ENCODE peak calls at places on chromosomes 4 and X, in five cellular contexts. One of them, this sample, is unnamed.

GRCh38 chr4:74549936-74550335 is 105.0 kb downstream of the AREG start:
- DNase-seq in psoas muscle: no peak
- DNase-seq in heart left ventricle: no peak
- DNase-seq in WTC11: no peak
- DNase-seq in B cell: no peak
- DNase-seq in this sample: no peak

GRCh38 chr4:114180481-114180880 is 201.0 kb upstream of the ARSJ start:
- DNase-seq in psoas muscle: no peak
- DNase-seq in heart left ventricle: no peak
- DNase-seq in WTC11: peak; percentile 70
- DNase-seq in B cell: peak; percentile 32
- DNase-seq in this sample: peak; percentile 8

GRCh38 chr4:173038192-173038896 is 130.3 kb upstream of the GALNT7 start:
- DNase-seq in psoas muscle: no peak
- DNase-seq in heart left ventricle: no peak
- DNase-seq in WTC11: no peak
- DNase-seq in B cell: no peak
- DNase-seq in this sample: no peak

GRCh38 chr4:94285666-94286065 is 57.0 kb downstream of the HPGDS start:
- DNase-seq in psoas muscle: no peak
- DNase-seq in heart left ventricle: no peak
- DNase-seq in WTC11: no peak
- DNase-seq in B cell: no peak
- DNase-seq in this sample: no peak

GRCh38 chr4:122806981-122807679 is 19.5 kb upstream of the FGF2 start:
- DNase-seq in psoas muscle: no peak
- DNase-seq in heart left ventricle: no peak
- DNase-seq in WTC11: no peak
- DNase-seq in B cell: no peak
- DNase-seq in this sample: no peak

GRCh38 chr4:55458611-55459010 is 62.9 kb downstream of the TMEM165 start:
- DNase-seq in psoas muscle: no peak
- DNase-seq in heart left ventricle: no peak
- DNase-seq in WTC11: no peak
- DNase-seq in B cell: no peak
- DNase-seq in this sample: no peak

GRCh38 chr4:845233-845835 is 19.4 kb upstream of the CPLX1 start:
- DNase-seq in psoas muscle: no peak
- DNase-seq in heart left ventricle: peak; percentile 12
- DNase-seq in WTC11: no peak
- DNase-seq in B cell: no peak
- DNase-seq in this sample: no peak

GRCh38 chr4:76896731-76897521 is 1.0 kb downstream of the SOWAHB start:
- DNase-seq in psoas muscle: peak; percentile 16
- DNase-seq in heart left ventricle: peak; percentile 34
- DNase-seq in WTC11: peak; percentile 65
- DNase-seq in B cell: peak; percentile 14
- DNase-seq in this sample: peak; percentile 26

GRCh38 chr4:125244848-125245450 is 69.8 kb upstream of the FAT4 start:
- DNase-seq in psoas muscle: no peak
- DNase-seq in heart left ventricle: no peak
- DNase-seq in WTC11: no peak
- DNase-seq in B cell: no peak
- DNase-seq in this sample: no peak

GRCh38 chrX:141989134-141989533 is 85.4 kb downstream of the MAGEC1 start:
- DNase-seq in psoas muscle: no peak
- DNase-seq in heart left ventricle: no peak
- DNase-seq in WTC11: no peak
- DNase-seq in B cell: no peak
- DNase-seq in this sample: no peak

GRCh38 chrX:50691820-50692219 is 122.2 kb downstream of the SHROOM4 start:
- DNase-seq in psoas muscle: no peak
- DNase-seq in heart left ventricle: no peak
- DNase-seq in WTC11: no peak
- DNase-seq in B cell: peak; percentile 48
- DNase-seq in this sample: no peak

GRCh38 chr4:1036976-1037810 is 25.8 kb downstream of the FGFRL1 start:
- DNase-seq in psoas muscle: no peak
- DNase-seq in heart left ventricle: no peak
- DNase-seq in WTC11: no peak
- DNase-seq in B cell: no peak
- DNase-seq in this sample: no peak

GRCh38 chr4:176622251-176622968 is 170.3 kb downstream of the VEGFC start:
- DNase-seq in psoas muscle: no peak
- DNase-seq in heart left ventricle: no peak
- DNase-seq in WTC11: no peak
- DNase-seq in B cell: no peak
- DNase-seq in this sample: no peak

GRCh38 chr4:5893013-5893580 is at the start of gene CRMP1:
- DNase-seq in psoas muscle: no peak
- DNase-seq in heart left ventricle: no peak
- DNase-seq in WTC11: peak; percentile 81
- DNase-seq in B cell: no peak
- DNase-seq in this sample: no peak

GRCh38 chr4:10731162-10731561 is 46.6 kb upstream of the CLNK start:
- DNase-seq in psoas muscle: no peak
- DNase-seq in heart left ventricle: no peak
- DNase-seq in WTC11: no peak
- DNase-seq in B cell: no peak
- DNase-seq in this sample: no peak

GRCh38 chrX:139795196-139795595 is 87.2 kb upstream of the MCF2 start:
- DNase-seq in psoas muscle: no peak
- DNase-seq in heart left ventricle: no peak
- DNase-seq in WTC11: no peak
- DNase-seq in B cell: peak; percentile 13
- DNase-seq in this sample: no peak

GRCh38 chr4:143185253-143186107 is 763 bp downstream of the USP38 start:
- DNase-seq in psoas muscle: peak; percentile 23
- DNase-seq in heart left ventricle: peak; percentile 21
- DNase-seq in WTC11: peak; percentile 44
- DNase-seq in B cell: no peak
- DNase-seq in this sample: peak; percentile 47

GRCh38 chr4:143184217-143184502 is 557 bp upstream of the USP38 start:
- DNase-seq in psoas muscle: no peak
- DNase-seq in heart left ventricle: no peak
- DNase-seq in WTC11: no peak
- DNase-seq in B cell: no peak
- DNase-seq in this sample: no peak

GRCh38 chr4:143186202-143186601 is 1.5 kb downstream of the USP38 start:
- DNase-seq in psoas muscle: no peak
- DNase-seq in heart left ventricle: no peak
- DNase-seq in WTC11: no peak
- DNase-seq in B cell: no peak
- DNase-seq in this sample: no peak

GRCh38 chr4:143183513-143184216 is 1.1 kb upstream of the USP38 start:
- DNase-seq in psoas muscle: no peak
- DNase-seq in heart left ventricle: no peak
- DNase-seq in WTC11: no peak
- DNase-seq in B cell: no peak
- DNase-seq in this sample: no peak

DNA sequence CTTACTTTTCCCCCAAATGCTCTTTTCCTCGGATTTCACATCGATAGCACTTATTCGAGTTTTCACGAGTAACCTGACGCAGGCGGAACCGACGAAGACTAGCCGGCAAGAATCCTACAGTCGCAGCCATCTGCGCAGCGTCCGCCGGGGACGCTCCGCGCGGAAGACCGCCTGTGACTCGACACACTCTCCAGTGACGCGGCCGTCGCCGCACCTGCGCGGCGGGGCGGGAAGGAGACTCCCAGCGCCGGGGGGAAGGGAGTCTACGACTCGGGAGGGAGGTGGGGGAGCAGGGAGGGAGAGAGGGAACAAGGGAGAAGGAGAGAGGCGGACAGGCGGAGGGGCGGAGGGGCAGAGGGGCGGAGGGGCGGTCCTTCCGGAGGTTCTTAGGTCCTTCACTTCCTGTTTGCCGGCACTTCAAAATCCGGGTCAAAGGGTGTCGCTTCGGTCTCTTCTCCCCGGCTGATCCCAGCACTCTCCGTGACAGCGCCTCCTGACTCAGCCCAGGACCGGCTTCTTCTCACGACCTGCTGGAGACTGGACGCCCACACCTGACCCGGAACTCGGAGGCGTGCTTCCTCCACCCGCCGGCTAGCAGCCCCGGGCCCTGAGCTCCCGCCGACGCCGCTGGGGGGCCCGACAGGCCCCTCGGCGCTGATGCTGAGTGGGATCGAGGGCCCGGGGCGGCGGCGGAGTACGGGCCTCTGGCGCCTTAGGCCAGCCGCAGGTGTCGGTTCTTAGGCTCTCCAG is at the start of gene USP38:
- DNase-seq in psoas muscle: peak; percentile 91
- DNase-seq in heart left ventricle: peak; percentile 91
- DNase-seq in WTC11: peak; percentile 82
- DNase-seq in B cell: peak; percentile 87
- DNase-seq in this sample: peak; percentile 80
- TF ChIP-seq CTCF in psoas muscle: no peak
- TF ChIP-seq CTCF in heart left ventricle: no peak
- TF ChIP-seq CTCF in WTC11: no peak
- TF ChIP-seq CTCF in B cell: peak; percentile 16
- TF ChIP-seq CTCF in this sample: no peak

DNA sequence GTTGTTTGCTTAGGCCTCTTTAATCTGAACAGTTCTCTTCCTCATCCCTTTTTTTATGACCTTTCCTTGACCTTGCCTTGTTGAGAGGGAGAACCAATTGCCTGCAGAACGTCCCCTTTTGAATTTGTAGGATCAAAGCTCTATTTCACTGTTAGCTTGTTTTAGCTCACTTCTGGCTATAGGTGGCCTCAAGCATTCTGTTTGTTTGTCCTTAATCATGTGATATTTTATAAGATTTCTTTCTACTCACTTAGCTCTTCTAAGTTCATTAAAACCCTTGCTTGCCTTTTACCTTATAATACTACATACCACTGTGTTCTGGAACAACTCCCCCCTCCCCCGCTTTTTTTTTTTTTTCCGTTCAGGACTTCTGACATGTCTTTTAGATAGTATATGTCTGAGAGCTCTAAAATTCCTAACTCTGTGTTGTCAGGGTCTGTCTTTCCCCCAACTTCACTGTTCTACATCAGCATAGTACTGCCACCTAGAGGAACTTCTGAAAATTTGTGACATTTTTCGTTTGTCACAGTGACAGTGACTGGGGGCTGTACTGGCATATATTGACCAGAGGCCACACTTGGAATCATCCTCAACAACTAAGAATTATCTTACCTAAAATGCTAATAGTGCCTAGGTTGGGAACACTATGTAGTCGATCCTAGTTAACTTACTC is 128.5 kb downstream of the LARP7 start:
- DNase-seq in psoas muscle: no peak
- DNase-seq in heart left ventricle: no peak
- DNase-seq in WTC11: no peak
- DNase-seq in B cell: peak; percentile 29
- DNase-seq in this sample: no peak
- TF ChIP-seq CTCF in psoas muscle: peak; percentile 56
- TF ChIP-seq CTCF in heart left ventricle: peak; percentile 19
- TF ChIP-seq CTCF in WTC11: peak; percentile 68
- TF ChIP-seq CTCF in B cell: peak; percentile 74
- TF ChIP-seq CTCF in this sample: peak; percentile 29

GRCh38 chr4:104475652-104476051 is 19.0 kb downstream of the CXXC4 start:
- DNase-seq in psoas muscle: no peak
- DNase-seq in heart left ventricle: no peak
- DNase-seq in WTC11: peak; percentile 24
- DNase-seq in B cell: no peak
- DNase-seq in this sample: no peak

GRCh38 chr4:104472766-104473165 is 21.9 kb downstream of the CXXC4 start:
- DNase-seq in psoas muscle: no peak
- DNase-seq in heart left ventricle: no peak
- DNase-seq in WTC11: no peak
- DNase-seq in B cell: no peak
- DNase-seq in this sample: no peak

GRCh38 chr4:104469794-104470193 is 24.9 kb downstream of the CXXC4 start:
- DNase-seq in psoas muscle: no peak
- DNase-seq in heart left ventricle: no peak
- DNase-seq in WTC11: no peak
- DNase-seq in B cell: no peak
- DNase-seq in this sample: no peak

GRCh38 chr4:104465620-104466019 is 29.1 kb downstream of the CXXC4 start:
- DNase-seq in psoas muscle: no peak
- DNase-seq in heart left ventricle: no peak
- DNase-seq in WTC11: no peak
- DNase-seq in B cell: no peak
- DNase-seq in this sample: no peak

DNA sequence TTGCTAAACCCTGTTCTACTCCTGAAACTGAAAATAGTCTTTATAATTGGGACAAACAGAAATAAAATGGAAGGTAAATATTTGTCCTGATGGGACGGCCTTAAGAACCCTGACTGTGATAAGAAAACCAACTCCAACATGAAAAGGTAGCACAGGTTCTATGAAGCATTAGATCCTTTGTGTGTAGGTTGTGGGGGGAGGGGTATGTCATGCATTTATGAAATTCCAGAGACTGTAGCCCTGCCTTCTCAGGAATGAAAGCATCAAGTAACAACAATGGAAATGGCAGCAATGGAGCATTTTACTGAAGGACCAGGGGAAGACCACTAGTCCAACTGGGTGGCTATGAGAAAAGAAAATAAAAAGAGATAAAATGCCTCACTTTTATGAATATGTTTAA is 23.9 kb downstream of the CXXC4 start:
- DNase-seq in psoas muscle: no peak
- DNase-seq in heart left ventricle: no peak
- DNase-seq in WTC11: no peak
- DNase-seq in B cell: no peak
- DNase-seq in this sample: no peak
- TF ChIP-seq CTCF in psoas muscle: no peak
- TF ChIP-seq CTCF in heart left ventricle: no peak
- TF ChIP-seq CTCF in WTC11: no peak
- TF ChIP-seq CTCF in B cell: no peak
- TF ChIP-seq CTCF in this sample: no peak

GRCh38 chrX:100696699-100697351 is 35.1 kb downstream of the SYTL4 start:
- DNase-seq in psoas muscle: no peak
- DNase-seq in heart left ventricle: no peak
- DNase-seq in WTC11: no peak
- DNase-seq in B cell: no peak
- DNase-seq in this sample: no peak

GRCh38 chrX:100695991-100696390 is 35.9 kb downstream of the SYTL4 start:
- DNase-seq in psoas muscle: no peak
- DNase-seq in heart left ventricle: no peak
- DNase-seq in WTC11: no peak
- DNase-seq in B cell: no peak
- DNase-seq in this sample: no peak

GRCh38 chrX:100704581-100705203 is 27.2 kb downstream of the SYTL4 start:
- DNase-seq in psoas muscle: no peak
- DNase-seq in heart left ventricle: no peak
- DNase-seq in WTC11: no peak
- DNase-seq in B cell: no peak
- DNase-seq in this sample: no peak

GRCh38 chrX:100695302-100695701 is 36.6 kb downstream of the SYTL4 start:
- DNase-seq in psoas muscle: no peak
- DNase-seq in heart left ventricle: no peak
- DNase-seq in WTC11: no peak
- DNase-seq in B cell: no peak
- DNase-seq in this sample: no peak

DNA sequence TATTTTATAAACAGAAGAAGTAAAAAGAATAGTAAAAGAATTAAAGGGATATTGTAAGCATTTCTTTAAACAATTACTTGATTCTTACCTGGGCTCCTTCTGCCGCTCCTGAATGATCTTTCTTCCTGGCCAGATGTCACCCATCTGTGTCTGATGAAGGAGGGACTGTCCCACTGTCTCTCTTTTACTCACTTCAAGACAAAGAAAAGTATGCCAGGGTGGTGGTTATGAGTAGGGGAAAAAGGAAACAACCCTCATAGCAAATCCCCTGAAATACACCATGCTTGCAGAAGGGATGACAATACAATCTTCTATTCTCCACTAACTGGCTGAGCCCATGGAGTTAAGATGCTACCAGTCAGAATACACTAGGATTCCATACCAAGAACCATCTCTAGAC is 31.1 kb downstream of the SYTL4 start:
- DNase-seq in psoas muscle: no peak
- DNase-seq in heart left ventricle: no peak
- DNase-seq in WTC11: no peak
- DNase-seq in B cell: no peak
- DNase-seq in this sample: no peak
- TF ChIP-seq CTCF in psoas muscle: no peak
- TF ChIP-seq CTCF in heart left ventricle: no peak
- TF ChIP-seq CTCF in WTC11: no peak
- TF ChIP-seq CTCF in B cell: no peak
- TF ChIP-seq CTCF in this sample: no peak

This sample was measured in CD4-positive, alpha-beta T cell.